ENCODE peak calls at places on chromosome 2, in ten cellular contexts. J is sigmoid colon, X is HCT116, K is K562, A is SK-N-SH, H is vagina, I is breast epithelium, T is suprapubic skin, S is endothelial cell of umbilical vein, L is stomach. D is an unnamed sample.

GRCh38 chr2:181203916-181204315 is 223.5 kb downstream of the UBE2E3 start:
- DNase-seq in J (no peak), X (no peak), K (no peak), A (no peak), H (no peak), I (no peak), T (no peak), S (no peak), L (no peak), D (no peak)

GRCh38 chr2:232368311-232368731 is 10.2 kb upstream of the ALPP start:
- DNase-seq in J (peak; percentile 53), X (no peak), K (no peak), A (no peak), H (no peak), I (no peak), T (peak; percentile 72), S (no peak), L (no peak), D (peak; percentile 63)

GRCh38 chr2:183037660-183038340 is 457 bp downstream of the NCKAP1 start:
- DNase-seq in J (peak; percentile 77), X (no peak), K (peak; percentile 54), A (peak; percentile 76), H (no peak), I (peak; percentile 24), T (peak; percentile 80), S (no peak), L (no peak), D (peak; percentile 91)

GRCh38 chr2:28232267-28232666 is 160.4 kb upstream of the FOSL2 start:
- DNase-seq in J (no peak), X (no peak), K (no peak), A (no peak), H (no peak), I (no peak), T (no peak), S (no peak), L (no peak), D (no peak)

GRCh38 chr2:227706859-227707258 is 11.0 kb downstream of the SLC19A3 start:
- DNase-seq in J (no peak), X (no peak), K (no peak), A (no peak), H (peak; percentile 75), I (no peak), T (no peak), S (no peak), L (no peak), D (no peak)

GRCh38 chr2:38037757-38038615 is 38.0 kb downstream of the CYP1B1 start:
- DNase-seq in J (no peak), X (no peak), K (no peak), A (no peak), H (no peak), I (no peak), T (no peak), S (no peak), L (no peak), D (peak; percentile 83)

GRCh38 chr2:134839649-134840048 is 1.2 kb downstream of the ACMSD start:
- DNase-seq in J (no peak), X (no peak), K (no peak), A (no peak), H (no peak), I (no peak), T (no peak), S (no peak), L (no peak), D (no peak)

GRCh38 chr2:65637061-65637460 is 204.7 kb upstream of the SPRED2 start:
- DNase-seq in J (no peak), X (no peak), K (no peak), A (no peak), H (peak; percentile 37), I (no peak), T (no peak), S (no peak), L (no peak), D (no peak)

GRCh38 chr2:174059178-174059874 is 94.2 kb upstream of the SP3 start:
- DNase-seq in J (no peak), X (no peak), K (peak; percentile 58), A (no peak), H (no peak), I (no peak), T (no peak), S (peak; percentile 96), L (no peak), D (no peak)

GRCh38 chr2:97997774-97998392 is 2.1 kb upstream of the TMEM131 start:
- DNase-seq in J (no peak), X (no peak), K (no peak), A (no peak), H (no peak), I (no peak), T (no peak), S (no peak), L (no peak), D (no peak)

GRCh38 chr2:109280804-109281203 is 151.8 kb downstream of the SH3RF3 start:
- DNase-seq in J (peak; percentile 40), X (no peak), K (no peak), A (no peak), H (no peak), I (no peak), T (no peak), S (no peak), L (no peak), D (no peak)

DNA sequence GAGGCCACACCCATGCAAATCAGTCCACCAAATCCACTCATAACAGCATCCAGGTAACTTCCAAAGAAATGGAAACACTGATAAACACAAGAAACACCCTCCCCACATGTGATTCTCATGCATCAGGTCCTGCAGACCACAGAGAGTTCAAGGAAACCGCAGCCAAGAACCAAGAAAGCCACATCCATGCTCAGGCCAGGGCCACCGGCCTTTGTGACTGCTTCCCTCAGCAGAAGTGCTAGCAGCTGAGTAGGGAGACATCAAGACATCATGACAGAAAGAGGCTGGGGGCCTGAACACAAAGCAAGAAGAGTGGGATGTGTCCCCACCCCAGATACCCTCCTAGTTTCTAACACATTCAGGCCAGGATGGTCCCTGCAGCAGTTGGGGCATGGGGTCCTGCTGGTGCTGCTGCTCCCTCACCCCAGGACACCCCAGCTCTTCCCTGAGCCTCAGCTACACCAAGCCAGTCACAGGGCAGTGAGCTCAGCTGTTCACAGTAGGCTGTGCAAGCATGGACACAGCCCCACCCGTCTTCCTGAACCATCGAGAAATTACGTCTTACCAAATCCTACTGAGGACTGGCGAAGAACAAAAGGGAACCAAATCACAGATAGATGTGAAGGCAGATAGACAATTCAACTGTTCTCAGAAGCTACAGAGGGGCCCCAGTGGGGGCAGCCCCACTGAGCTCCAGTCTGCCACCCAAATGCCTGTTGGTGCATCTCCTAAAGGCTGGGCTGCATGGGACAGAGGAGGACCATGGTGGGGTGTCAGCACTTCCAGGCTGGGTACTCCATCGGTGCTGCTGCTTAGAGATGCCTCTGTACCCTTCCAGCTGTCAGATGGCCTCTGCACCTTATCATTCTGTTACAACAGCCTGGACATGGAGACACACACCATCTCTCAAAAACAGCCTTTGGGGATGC is 60.8 kb downstream of the HDAC4 start:
- DNase-seq in J (peak; percentile 64), X (no peak), K (no peak), A (no peak), H (peak; percentile 80), I (no peak), T (no peak), S (no peak), L (no peak), D (no peak)
- TF ChIP-seq POLR2AphosphoS5 in J (no peak), X (no peak), K (no peak), A (no peak), H (no peak), I (no peak), T (no peak), S (no peak), L (no peak), D (no peak)

GRCh38 chr2:47011696-47012095 is 96.1 kb upstream of the MCFD2 start:
- DNase-seq in J (no peak), X (no peak), K (no peak), A (no peak), H (no peak), I (no peak), T (no peak), S (no peak), L (no peak), D (no peak)
- H3K36me3 ChIP-seq in J (no peaks in the 10 kb centered on the region), X (no peaks in the 10 kb centered on the region), K (peaks cover 15% of the 10 kb centered on the region), A (no peaks in the 10 kb centered on the region), H (no peaks in the 10 kb centered on the region), I (peaks cover 6% of the 10 kb centered on the region), T (peaks cover 58% of the 10 kb centered on the region), S (no peaks in the 10 kb centered on the region), L (peaks cover 11% of the 10 kb centered on the region), D (peaks cover 57% of the 10 kb centered on the region)

DNA sequence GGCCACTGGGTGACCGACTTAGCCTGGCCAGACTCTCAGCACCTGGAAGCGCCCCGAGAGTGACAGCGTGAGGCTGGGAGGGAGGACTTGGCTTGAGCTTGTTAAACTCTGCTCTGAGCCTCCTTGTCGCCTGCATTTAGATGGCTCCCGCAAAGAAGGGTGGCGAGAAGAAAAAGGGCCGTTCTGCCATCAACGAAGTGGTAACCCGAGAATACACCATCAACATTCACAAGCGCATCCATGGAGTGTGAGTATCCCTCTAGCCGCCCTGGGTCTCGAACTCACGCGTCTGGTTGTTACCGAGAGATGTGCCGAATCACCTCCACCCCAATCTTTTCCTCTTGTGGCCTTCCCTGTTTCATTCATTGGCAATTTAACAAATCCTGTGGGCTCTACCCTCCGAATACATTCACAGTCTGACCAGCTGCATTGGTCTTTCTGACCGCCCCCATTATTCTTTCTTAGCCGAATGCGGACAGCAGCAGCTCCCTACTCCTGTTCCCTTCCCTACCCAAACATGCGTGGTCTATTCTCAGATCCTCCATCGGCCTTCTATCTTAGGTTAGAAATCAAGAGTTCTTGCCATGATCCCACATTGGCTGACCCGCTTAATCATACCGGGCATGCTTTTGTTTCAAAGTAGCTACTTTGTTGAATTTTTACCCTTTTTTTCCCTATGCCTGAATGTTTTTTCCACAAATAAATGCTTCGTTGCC is 631 bp downstream of the RPL31 start:
- DNase-seq in J (no peak), X (no peak), K (peak; percentile 30), A (peak; percentile 43), H (peak; percentile 85), I (no peak), T (no peak), S (peak; percentile 40), L (no peak), D (no peak)
- TF ChIP-seq POLR2AphosphoS5 in J (no peak), X (peak; percentile 49), K (no peak), A (no peak), H (no peak), I (no peak), T (no peak), S (peak; percentile 30), L (no peak), D (no peak)

GRCh38 chr2:54649633-54650032 is 73.8 kb upstream of the EML6 start:
- DNase-seq in J (no peak), X (no peak), K (no peak), A (no peak), H (peak; percentile 60), I (no peak), T (no peak), S (no peak), L (no peak), D (no peak)
- H3K36me3 ChIP-seq in J (peaks cover 29% of the 10 kb centered on the region), X (peaks cover 53% of the 10 kb centered on the region), K (peaks cover 96% of the 10 kb centered on the region), A (peaks cover 94% of the 10 kb centered on the region), H (no peaks in the 10 kb centered on the region), I (peaks cover 27% of the 10 kb centered on the region), T (peaks cover 99% of the 10 kb centered on the region), S (peaks cover 66% of the 10 kb centered on the region), L (peaks cover 92% of the 10 kb centered on the region), D (peaks cover 100% of the 10 kb centered on the region)

D was measured in upper lobe of left lung.